ENCODE peak calls at places on chromosomes 13 and 19, in six cellular contexts. T, Z, R, F, U and E are unnamed samples.

GRCh38 chr13:59861676-59862075 is 302.1 kb downstream of the DIAPH3 start:
- DNase-seq in R (no peak), U (no peak), F (peak; percentile 5), Z (no peak), T (no peak), E (no peak)

GRCh38 chr13:44842158-44842557 is 147.1 kb downstream of the NUFIP1 start:
- DNase-seq in R (no peak), T (no peak), Z (no peak), U (peak; percentile 51), F (peak; percentile 59), E (no peak)

GRCh38 chr13:78121459-78122348 is 203.1 kb upstream of the EDNRB start:
- DNase-seq in Z (peak; percentile 50), T (no peak), R (peak; percentile 41), U (peak; percentile 73), F (peak; percentile 83), E (no peak)

GRCh38 chr13:24254151-24254810 is 55.1 kb upstream of the C1QTNF9 start:
- DNase-seq in U (no peak), T (no peak), Z (no peak), F (peak; percentile 55), R (no peak), E (no peak)

GRCh38 chr13:51444922-51445321 is 7.9 kb downstream of the INTS6 start:
- DNase-seq in Z (no peak), T (no peak), U (peak; percentile 61), F (peak; percentile 81), R (no peak), E (no peak)

GRCh38 chr13:71906438-71906837 is 39.4 kb upstream of the DACH1 start:
- DNase-seq in R (no peak), U (no peak), T (no peak), F (no peak), Z (no peak), E (no peak)

GRCh38 chr13:49219647-49220034 is 497 bp upstream of the MLNR start:
- DNase-seq in T (no peak), Z (no peak), R (no peak), U (peak; percentile 17), F (no peak), E (peak; percentile 74)

GRCh38 chr19:56671613-56671994 is at the start of gene ZNF835:
- DNase-seq in F (peak; percentile 70), T (peak; percentile 90), R (no peak), U (peak; percentile 17), Z (no peak), E (peak; percentile 86)

GRCh38 chr13:27857271-27857670 is 62.5 kb upstream of the PDX1 start:
- DNase-seq in F (no peak), U (no peak), R (no peak), Z (no peak), T (no peak), E (no peak)

GRCh38 chr19:50444059-50444458 is 11.4 kb downstream of the MYBPC2 start:
- DNase-seq in Z (no peak), T (no peak), F (no peak), R (no peak), U (no peak), E (no peak)

GRCh38 chr13:20334309-20334708 is 102.2 kb upstream of the GJB6 start:
- DNase-seq in R (no peak), T (no peak), Z (no peak), F (no peak), U (no peak), E (no peak)

GRCh38 chr13:83498486-83499190 is 383.6 kb downstream of the SLITRK1 start:
- DNase-seq in T (no peak), Z (no peak), F (peak; percentile 45), U (peak; percentile 63), R (no peak), E (no peak)

GRCh38 chr13:72782717-72783116 is 784 bp downstream of the PIBF1 start:
- DNase-seq in Z (no peak), F (peak; percentile 34), U (peak; percentile 31), T (no peak), R (no peak), E (no peak)

GRCh38 chr13:99629641-99630040 is 128.4 kb downstream of the TM9SF2 start:
- DNase-seq in R (no peak), U (no peak), F (no peak), Z (no peak), T (no peak), E (no peak)

GRCh38 chr13:75353786-75354193 is 128.2 kb downstream of the TBC1D4 start:
- DNase-seq in Z (no peak), R (no peak), U (peak; percentile 51), T (no peak), F (no peak), E (no peak)

DNA sequence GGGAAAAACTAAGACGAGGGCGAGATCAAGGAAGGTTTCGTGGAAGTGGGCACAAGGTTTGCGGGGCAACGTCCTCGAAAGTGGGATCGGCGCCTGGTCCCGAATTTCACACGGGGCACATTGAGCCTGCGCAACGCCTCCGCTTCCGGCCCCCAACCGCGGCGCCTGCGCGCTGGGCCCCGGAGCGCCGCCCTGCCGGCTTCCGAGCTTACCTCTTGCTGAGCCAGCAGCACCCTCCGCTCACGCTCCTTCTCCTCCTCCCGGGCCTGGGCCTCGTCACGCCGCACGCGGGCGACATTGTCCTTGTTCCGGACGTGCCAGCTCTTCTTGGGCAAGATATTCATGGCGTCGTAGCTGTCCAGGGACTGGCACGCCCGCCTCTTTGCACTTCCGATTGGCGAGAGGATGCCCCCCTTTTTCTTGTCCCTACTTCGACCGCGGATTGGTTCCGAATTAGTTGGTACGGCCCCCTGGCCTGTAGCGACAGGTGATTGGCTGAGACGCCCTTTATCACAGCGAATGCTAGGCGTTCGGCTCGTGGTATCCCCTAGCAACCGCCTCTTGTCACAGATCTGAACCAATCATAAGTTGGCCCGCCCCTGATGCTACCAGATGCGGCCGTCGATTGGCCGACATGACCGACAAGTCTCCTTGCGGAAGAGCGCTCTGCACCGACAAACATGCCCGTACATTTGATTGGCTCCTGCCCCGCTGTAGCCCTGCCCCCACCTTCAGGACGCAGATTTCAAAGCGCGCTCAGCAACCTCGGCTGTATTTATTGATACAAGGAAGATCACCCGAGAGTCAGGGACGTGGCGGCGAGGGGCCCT is at the start of gene LENG1:
- DNase-seq in U (peak; percentile 100), F (peak; percentile 100), T (peak; percentile 100), Z (peak; percentile 91), R (peak; percentile 94), E (peak; percentile 92)
- TF ChIP-seq CTCF in U (peak; percentile 38), F (peak; percentile 44), T (peak; percentile 23), Z (peak; percentile 50), R (no peak), E (no peak)

GRCh38 chr13:35957996-35958395 is 173.2 kb downstream of the DCLK1 start:
- DNase-seq in F (no peak), Z (no peak), U (no peak), T (no peak), R (no peak), E (no peak)

GRCh38 chr13:35954207-35954560 is 177.0 kb downstream of the DCLK1 start:
- DNase-seq in U (no peak), F (no peak), Z (no peak), T (no peak), R (no peak), E (no peak)

GRCh38 chr13:35956074-35956473 is 175.1 kb downstream of the DCLK1 start:
- DNase-seq in U (no peak), T (no peak), F (no peak), R (no peak), Z (no peak), E (no peak)

GRCh38 chr13:35957174-35957867 is 173.9 kb downstream of the DCLK1 start:
- DNase-seq in T (no peak), U (no peak), R (no peak), F (peak; percentile 14), Z (no peak), E (no peak)

GRCh38 chr13:35953537-35954206 is 177.5 kb downstream of the DCLK1 start:
- DNase-seq in Z (peak; percentile 55), U (peak; percentile 91), R (peak; percentile 50), F (peak; percentile 96), T (no peak), E (no peak)
- TF ChIP-seq CTCF in Z (peak; percentile 68), U (peak; percentile 77), R (peak; percentile 45), F (peak; percentile 67), T (no peak), E (peak; percentile 66)

GRCh38 chr13:53204598-53204997 is 176.0 kb downstream of the OLFM4 start:
- DNase-seq in F (no peak), T (no peak), R (no peak), U (no peak), Z (no peak), E (no peak)

GRCh38 chr13:53198699-53199098 is 170.1 kb downstream of the OLFM4 start:
- DNase-seq in F (no peak), U (no peak), R (no peak), Z (no peak), T (no peak), E (no peak)

GRCh38 chr13:53200075-53200474 is 171.5 kb downstream of the OLFM4 start:
- DNase-seq in F (no peak), R (no peak), Z (no peak), U (no peak), T (no peak), E (no peak)

GRCh38 chr13:53200498-53201453 is 172.2 kb downstream of the OLFM4 start:
- DNase-seq in U (no peak), Z (peak; percentile 87), R (peak; percentile 92), T (peak; percentile 60), F (peak; percentile 2), E (peak; percentile 59)

DNA sequence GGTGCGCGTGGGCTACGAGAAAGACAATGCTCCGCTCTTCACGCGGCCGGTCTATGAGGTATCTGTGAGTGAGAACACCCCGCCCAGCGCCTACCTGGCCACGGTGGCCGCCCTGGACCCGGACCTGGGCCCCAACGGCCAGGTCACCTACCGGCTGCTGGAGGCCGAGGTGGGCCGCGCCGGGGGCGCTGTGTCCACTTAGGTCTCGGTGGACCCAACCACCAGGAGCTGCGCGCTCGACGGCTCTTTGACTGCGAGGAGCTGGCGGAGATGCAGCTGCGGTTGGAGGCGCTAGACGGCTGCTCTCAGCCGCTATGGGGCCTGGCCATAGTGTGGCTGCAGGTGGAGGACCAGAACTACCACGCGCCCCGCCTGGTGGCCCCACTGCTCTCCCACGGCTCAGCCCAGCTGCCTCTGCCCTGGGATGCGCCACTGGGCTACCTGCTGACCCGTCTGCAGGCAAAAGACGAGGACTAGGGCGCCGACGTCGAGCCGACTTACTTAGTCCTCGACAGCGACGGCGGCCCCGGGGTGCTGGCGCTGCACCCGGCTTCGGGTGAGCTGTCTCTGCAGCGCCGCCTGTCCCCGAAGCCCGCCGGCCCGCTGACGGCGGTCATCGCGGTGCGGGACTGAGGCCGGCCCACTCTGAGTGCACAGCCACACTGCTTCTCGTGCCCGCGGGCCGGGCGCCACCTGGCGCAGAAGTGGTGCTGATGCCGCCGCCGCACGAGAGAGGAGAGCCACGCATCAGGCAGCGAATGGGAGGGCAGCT is 173.0 kb downstream of the OLFM4 start:
- DNase-seq in F (no peak), T (no peak), U (no peak), Z (peak; percentile 44), R (peak; percentile 10), E (peak; percentile 44)
- TF ChIP-seq CTCF in F (no peak), T (no peak), U (no peak), Z (peak; percentile 49), R (peak; percentile 49), E (peak; percentile 71)

DNA sequence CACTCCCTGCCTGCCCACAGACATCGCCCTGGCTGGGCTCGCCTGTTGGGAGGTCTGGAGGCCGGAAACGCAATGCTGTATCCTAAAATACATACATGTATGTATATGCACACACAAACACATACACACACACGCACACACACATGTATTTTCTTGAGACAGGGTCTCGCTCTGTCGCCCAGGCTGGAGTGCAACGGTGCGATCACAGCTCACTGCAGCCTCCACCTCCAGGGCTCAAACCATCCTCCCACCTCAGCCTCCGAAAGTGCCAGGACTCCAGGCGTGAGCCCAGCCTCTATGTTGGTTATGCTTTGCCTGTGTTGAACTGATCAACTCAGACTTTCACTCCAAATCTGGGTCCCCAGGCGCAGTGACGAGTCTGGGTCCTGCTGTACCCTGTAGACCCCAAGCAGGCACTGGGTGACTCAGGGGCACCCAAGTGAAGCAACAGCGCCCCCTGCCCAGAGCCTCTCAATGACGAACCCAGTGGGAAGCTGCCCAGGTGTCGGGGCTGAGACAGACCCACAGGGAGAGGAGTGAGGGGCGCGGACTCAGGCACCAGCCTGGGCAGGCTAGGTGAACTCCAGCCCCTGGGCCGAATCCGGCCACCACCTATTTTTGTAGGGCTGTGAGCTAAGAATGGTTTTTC is 27.4 kb upstream of the CACTIN start:
- DNase-seq in F (no peak), T (no peak), R (peak; percentile 33), U (no peak), Z (no peak), E (no peak)
- TF ChIP-seq CTCF in F (no peak), T (no peak), R (peak; percentile 30), U (peak; percentile 18), Z (peak; percentile 13), E (peak; percentile 18)